ENCODE peak calls at places on chromosomes 11 and 22, in four cellular contexts. One of them, this sample, is unnamed.

GRCh38 chr11:106344392-106344791 is 266.9 kb downstream of the AASDHPPT start:
- DNase-seq in AG09309: peak
- DNase-seq in HCT116: no peak
- DNase-seq in lower lobe of right lung: no peak
- DNase-seq in this sample: peak

GRCh38 chr11:124467376-124468061 is 22.0 kb upstream of the OR8B8 start:
- DNase-seq in AG09309: no peak
- DNase-seq in HCT116: no peak
- DNase-seq in lower lobe of right lung: no peak
- DNase-seq in this sample: no peak

GRCh38 chr11:5618807-5619206 is 6.0 kb upstream of the TRIM34 start:
- DNase-seq in AG09309: peak
- DNase-seq in HCT116: no peak
- DNase-seq in lower lobe of right lung: no peak
- DNase-seq in this sample: peak

GRCh38 chr11:113877673-113878060 is 2.3 kb upstream of the USP28 start:
- DNase-seq in AG09309: no peak
- DNase-seq in HCT116: no peak
- DNase-seq in lower lobe of right lung: no peak
- DNase-seq in this sample: no peak

GRCh38 chr11:70517996-70518907 is 119.9 kb downstream of the CTTN start:
- DNase-seq in AG09309: peak
- DNase-seq in HCT116: no peak
- DNase-seq in lower lobe of right lung: no peak
- DNase-seq in this sample: peak

GRCh38 chr22:36411589-36412258 is 24.0 kb upstream of the MYH9 start:
- DNase-seq in AG09309: no peak
- DNase-seq in HCT116: no peak
- DNase-seq in lower lobe of right lung: no peak
- DNase-seq in this sample: no peak

GRCh38 chr22:23709107-23709506 is 18.3 kb downstream of the RGL4 start:
- DNase-seq in AG09309: no peak
- DNase-seq in HCT116: no peak
- DNase-seq in lower lobe of right lung: no peak
- DNase-seq in this sample: no peak

GRCh38 chr22:27850000-27850465 is 48.5 kb upstream of the MN1 start:
- DNase-seq in AG09309: no peak
- DNase-seq in HCT116: no peak
- DNase-seq in lower lobe of right lung: no peak
- DNase-seq in this sample: no peak

GRCh38 chr22:32775957-32776356 is 25.5 kb upstream of the TIMP3 start:
- DNase-seq in AG09309: no peak
- DNase-seq in HCT116: no peak
- DNase-seq in lower lobe of right lung: no peak
- DNase-seq in this sample: no peak

GRCh38 chr11:78921517-78921916 is 346.9 kb upstream of the NARS2 start:
- DNase-seq in AG09309: no peak
- DNase-seq in HCT116: no peak
- DNase-seq in lower lobe of right lung: no peak
- DNase-seq in this sample: no peak

GRCh38 chr11:36361901-36362391 is 65.9 kb downstream of the PRR5L start:
- DNase-seq in AG09309: peak
- DNase-seq in HCT116: no peak
- DNase-seq in lower lobe of right lung: peak
- DNase-seq in this sample: peak

GRCh38 chr11:70443043-70444030 is 45.0 kb downstream of the CTTN start:
- DNase-seq in AG09309: no peak
- DNase-seq in HCT116: no peak
- DNase-seq in lower lobe of right lung: no peak
- DNase-seq in this sample: no peak

GRCh38 chr11:115709297-115709696 is 205.1 kb upstream of the CADM1 start:
- DNase-seq in AG09309: no peak
- DNase-seq in HCT116: no peak
- DNase-seq in lower lobe of right lung: no peak
- DNase-seq in this sample: no peak

GRCh38 chr11:122784325-122785155 is 53.8 kb upstream of the CRTAM start:
- DNase-seq in AG09309: peak
- DNase-seq in HCT116: no peak
- DNase-seq in lower lobe of right lung: no peak
- DNase-seq in this sample: peak

GRCh38 chr22:17199131-17199731 is 20.0 kb downstream of the ADA2 start:
- DNase-seq in AG09309: no peak
- DNase-seq in HCT116: no peak
- DNase-seq in lower lobe of right lung: no peak
- DNase-seq in this sample: no peak

GRCh38 chr11:46672381-46672839 is 28.0 kb downstream of the ARHGAP1 start:
- DNase-seq in AG09309: no peak
- DNase-seq in HCT116: no peak
- DNase-seq in lower lobe of right lung: no peak
- DNase-seq in this sample: no peak

GRCh38 chr11:122592641-122593040 is 62.9 kb upstream of the UBASH3B start:
- DNase-seq in AG09309: no peak
- DNase-seq in HCT116: no peak
- DNase-seq in lower lobe of right lung: no peak
- DNase-seq in this sample: no peak

GRCh38 chr11:100672483-100673038 is 14.5 kb upstream of the ARHGAP42 start:
- DNase-seq in AG09309: no peak
- DNase-seq in HCT116: no peak
- DNase-seq in lower lobe of right lung: no peak
- DNase-seq in this sample: no peak

GRCh38 chr22:30932661-30933060 is 35.9 kb downstream of the MORC2 start:
- DNase-seq in AG09309: no peak
- DNase-seq in HCT116: no peak
- DNase-seq in lower lobe of right lung: no peak
- DNase-seq in this sample: no peak

GRCh38 chr11:650482-650881 is 13.4 kb downstream of the DRD4 start:
- DNase-seq in AG09309: no peak
- DNase-seq in HCT116: no peak
- DNase-seq in lower lobe of right lung: no peak
- DNase-seq in this sample: no peak

GRCh38 chr11:40133526-40133925 is 1325.9 kb downstream of the LRRC4C start:
- DNase-seq in AG09309: no peak
- DNase-seq in HCT116: no peak
- DNase-seq in lower lobe of right lung: no peak
- DNase-seq in this sample: no peak

GRCh38 chr11:62340269-62340901 is 3.1 kb downstream of the ASRGL1 start:
- DNase-seq in AG09309: peak
- DNase-seq in HCT116: peak
- DNase-seq in lower lobe of right lung: peak
- DNase-seq in this sample: peak

GRCh38 chr22:43921361-43921760 is 2.2 kb upstream of the PNPLA3 start:
- DNase-seq in AG09309: no peak
- DNase-seq in HCT116: peak
- DNase-seq in lower lobe of right lung: no peak
- DNase-seq in this sample: no peak

GRCh38 chr22:43923191-43923590 is 414 bp upstream of the PNPLA3 start:
- DNase-seq in AG09309: no peak
- DNase-seq in HCT116: no peak
- DNase-seq in lower lobe of right lung: no peak
- DNase-seq in this sample: no peak

GRCh38 chr22:43923631-43924548 is at the start of gene PNPLA3:
- DNase-seq in AG09309: no peak
- DNase-seq in HCT116: peak
- DNase-seq in lower lobe of right lung: peak
- DNase-seq in this sample: peak

GRCh38 chr22:43919106-43919965 is 4.3 kb upstream of the PNPLA3 start:
- DNase-seq in AG09309: no peak
- DNase-seq in HCT116: no peak
- DNase-seq in lower lobe of right lung: no peak
- DNase-seq in this sample: no peak

GRCh38 chr22:43922123-43922522 is 1.5 kb upstream of the PNPLA3 start:
- DNase-seq in AG09309: no peak
- DNase-seq in HCT116: no peak
- DNase-seq in lower lobe of right lung: no peak
- DNase-seq in this sample: no peak
- TF ChIP-seq CTCF in AG09309: no peak
- TF ChIP-seq CTCF in HCT116: peak
- TF ChIP-seq CTCF in lower lobe of right lung: no peak
- TF ChIP-seq CTCF in this sample: no peak

DNA sequence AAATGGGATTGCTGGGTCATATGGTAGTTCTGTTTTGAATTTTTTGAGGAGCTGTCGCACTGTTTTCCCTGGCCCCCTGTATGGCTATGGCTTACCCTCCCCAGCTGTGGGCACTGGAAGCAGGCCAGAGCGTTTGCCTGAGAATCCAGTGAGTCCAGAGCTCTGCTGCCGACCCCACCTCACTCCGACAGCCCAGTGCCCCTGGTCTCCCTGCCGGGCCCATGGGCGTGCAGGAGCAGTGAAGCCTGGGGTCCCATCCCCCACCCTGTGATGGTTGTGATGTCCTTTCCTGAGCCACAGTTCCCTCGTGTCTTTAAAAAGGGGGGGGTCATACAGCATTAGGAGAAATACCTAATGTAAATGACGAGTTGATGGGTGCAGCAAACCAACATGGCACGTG is 13.3 kb upstream of the GRAMD4 start:
- DNase-seq in AG09309: no peak
- DNase-seq in HCT116: no peak
- DNase-seq in lower lobe of right lung: no peak
- DNase-seq in this sample: no peak
- H3K4me3 ChIP-seq in AG09309: no peak
- H3K4me3 ChIP-seq in HCT116: no peak
- H3K4me3 ChIP-seq in lower lobe of right lung: no peak
- H3K4me3 ChIP-seq in this sample: no peak

DNA sequence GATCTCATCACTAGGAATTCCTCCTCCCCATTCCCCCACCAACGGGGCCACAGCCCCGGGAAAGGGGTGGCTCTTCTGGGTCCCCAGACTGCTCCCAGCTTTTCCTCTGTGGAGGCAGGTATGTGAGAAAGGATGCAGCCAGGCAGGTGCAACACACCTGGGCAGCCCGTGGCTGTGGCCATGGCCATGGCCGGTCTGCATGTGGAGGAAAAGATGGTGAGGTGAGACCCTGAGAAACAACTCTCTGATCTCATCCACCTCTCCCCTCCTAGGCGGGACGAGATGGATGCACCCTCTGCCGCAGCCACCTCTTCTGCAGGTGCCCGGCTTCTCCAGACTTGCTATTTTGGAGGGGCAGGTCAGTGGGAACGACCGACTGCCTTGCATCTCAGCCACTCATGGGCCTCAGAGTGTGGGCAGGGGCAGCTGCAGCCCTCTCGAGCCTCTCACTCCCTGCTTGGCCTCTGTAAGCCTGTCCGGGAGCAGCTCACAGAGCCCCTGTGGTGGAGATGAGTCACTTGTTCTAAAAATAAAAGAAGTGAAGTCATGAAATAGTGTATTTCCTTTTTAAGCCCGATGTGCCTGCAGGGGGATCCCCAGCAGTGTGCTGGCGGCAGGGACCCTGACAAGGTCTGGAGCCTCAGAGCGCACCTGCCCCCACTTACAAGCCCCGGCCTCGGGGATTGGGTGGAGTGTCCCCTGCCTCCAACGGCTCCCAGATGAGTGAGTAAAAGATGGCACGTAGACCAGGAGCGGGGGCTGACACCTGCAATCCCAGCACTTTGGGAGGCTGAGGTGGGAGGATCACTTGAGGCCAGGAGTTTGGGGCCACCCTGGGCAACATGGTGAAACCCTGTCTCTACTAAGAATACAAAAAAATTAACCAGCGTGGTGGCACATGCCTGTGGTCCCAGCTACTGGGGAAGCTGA is 10.7 kb downstream of the SMIM38 start:
- DNase-seq in AG09309: peak
- DNase-seq in HCT116: peak
- DNase-seq in lower lobe of right lung: no peak
- DNase-seq in this sample: peak
- TF ChIP-seq CTCF in AG09309: peak
- TF ChIP-seq CTCF in HCT116: no peak
- TF ChIP-seq CTCF in lower lobe of right lung: no peak
- TF ChIP-seq CTCF in this sample: peak

GRCh38 chr22:49948573-49948957 is 12.0 kb upstream of the PIM3 start:
- DNase-seq in AG09309: no peak
- DNase-seq in HCT116: no peak
- DNase-seq in lower lobe of right lung: no peak
- DNase-seq in this sample: no peak
- H3K4me3 ChIP-seq in AG09309: no peak
- H3K4me3 ChIP-seq in HCT116: no peak
- H3K4me3 ChIP-seq in lower lobe of right lung: peak
- H3K4me3 ChIP-seq in this sample: no peak

GRCh38 chr11:12413141-12414055 is 36.0 kb downstream of the PARVA start:
- DNase-seq in AG09309: no peak
- DNase-seq in HCT116: no peak
- DNase-seq in lower lobe of right lung: no peak
- DNase-seq in this sample: no peak

GRCh38 chr11:12415567-12415966 is 38.2 kb downstream of the PARVA start:
- DNase-seq in AG09309: no peak
- DNase-seq in HCT116: no peak
- DNase-seq in lower lobe of right lung: no peak
- DNase-seq in this sample: no peak

GRCh38 chr11:12411806-12412727 is 34.7 kb downstream of the PARVA start:
- DNase-seq in AG09309: peak
- DNase-seq in HCT116: peak
- DNase-seq in lower lobe of right lung: peak
- DNase-seq in this sample: peak

GRCh38 chr11:12416552-12416951 is 39.2 kb downstream of the PARVA start:
- DNase-seq in AG09309: no peak
- DNase-seq in HCT116: no peak
- DNase-seq in lower lobe of right lung: no peak
- DNase-seq in this sample: no peak

GRCh38 chr11:12414641-12415040 is 37.3 kb downstream of the PARVA start:
- DNase-seq in AG09309: no peak
- DNase-seq in HCT116: no peak
- DNase-seq in lower lobe of right lung: no peak
- DNase-seq in this sample: no peak
- TF ChIP-seq CTCF in AG09309: no peak
- TF ChIP-seq CTCF in HCT116: no peak
- TF ChIP-seq CTCF in lower lobe of right lung: no peak
- TF ChIP-seq CTCF in this sample: no peak

GRCh38 chr11:65616575-65617001 is 1.0 kb downstream of the PCNX3 start:
- DNase-seq in AG09309: no peak
- DNase-seq in HCT116: no peak
- DNase-seq in lower lobe of right lung: no peak
- DNase-seq in this sample: no peak

GRCh38 chr11:65618763-65619162 is 3.2 kb downstream of the PCNX3 start:
- DNase-seq in AG09309: no peak
- DNase-seq in HCT116: no peak
- DNase-seq in lower lobe of right lung: no peak
- DNase-seq in this sample: no peak

GRCh38 chr11:65615950-65616574 is 486 bp downstream of the PCNX3 start:
- DNase-seq in AG09309: no peak
- DNase-seq in HCT116: no peak
- DNase-seq in lower lobe of right lung: no peak
- DNase-seq in this sample: no peak

GRCh38 chr11:65617990-65618751 is 2.6 kb downstream of the PCNX3 start:
- DNase-seq in AG09309: no peak
- DNase-seq in HCT116: no peak
- DNase-seq in lower lobe of right lung: no peak
- DNase-seq in this sample: no peak

GRCh38 chr11:65617136-65617850 is 1.7 kb downstream of the PCNX3 start:
- DNase-seq in AG09309: no peak
- DNase-seq in HCT116: no peak
- DNase-seq in lower lobe of right lung: no peak
- DNase-seq in this sample: no peak
- H3K4me3 ChIP-seq in AG09309: peak
- H3K4me3 ChIP-seq in HCT116: peak
- H3K4me3 ChIP-seq in lower lobe of right lung: peak
- H3K4me3 ChIP-seq in this sample: peak